ENCODE peak calls at places on chromosomes 13 and 19, in seven cellular contexts. N is GM23248, I is OCI-LY7, H is GM23338, C is PC-9, M is HCT116, E is PC-3. Z is an unnamed sample.
A peak's percentile ranks its signal among the peaks of the same experiment; 100 is the strongest.

GRCh38 chr13:113863511-113864302 is at the start of gene GAS6:
- DNase-seq in E (peak; percentile 39), N (peak; percentile 76), M (no peak), C (peak; percentile 60), H (peak; percentile 48), I (no peak), Z (peak; percentile 69)

GRCh38 chr13:60261432-60262351 is 98.0 kb upstream of the DIAPH3 start:
- DNase-seq in I (no peak), N (no peak), C (no peak), E (no peak), M (no peak), H (peak; percentile 95), Z (no peak)

GRCh38 chr13:98842074-98842473 is 89.6 kb upstream of the SLC15A1 start:
- DNase-seq in H (no peak), E (no peak), M (no peak), C (no peak), I (no peak), N (no peak), Z (peak; percentile 51)

GRCh38 chr13:50170447-50171037 is 155.3 kb downstream of the KCNRG start:
- DNase-seq in C (no peak), N (peak; percentile 35), H (no peak), E (peak; percentile 32), I (no peak), M (no peak), Z (no peak)

GRCh38 chr19:46748325-46749109 is 2.3 kb upstream of the STRN4 start:
- DNase-seq in H (peak; percentile 96), N (peak; percentile 73), M (no peak), C (peak; percentile 64), I (peak; percentile 66), E (peak; percentile 63), Z (peak; percentile 78)

GRCh38 chr13:50174630-50175029 is 159.4 kb downstream of the KCNRG start:
- DNase-seq in H (no peak), I (no peak), N (no peak), M (no peak), E (no peak), C (no peak), Z (no peak)

GRCh38 chr13:40406405-40407138 is 259.9 kb downstream of the FOXO1 start:
- DNase-seq in N (peak; percentile 75), E (peak; percentile 79), H (no peak), C (no peak), M (peak; percentile 26), I (no peak), Z (peak; percentile 50)

GRCh38 chr13:31072041-31072440 is 89.7 kb downstream of the HSPH1 start:
- DNase-seq in I (no peak), H (no peak), C (no peak), N (peak; percentile 60), M (no peak), E (no peak), Z (no peak)

GRCh38 chr19:18433039-18433691 is 4.8 kb downstream of the ISYNA1 start:
- DNase-seq in E (no peak), M (no peak), C (no peak), H (peak; percentile 70), I (peak; percentile 38), N (peak; percentile 20), Z (no peak)

GRCh38 chr19:45640849-45641273 is 1.7 kb upstream of the EML2 start:
- DNase-seq in M (peak; percentile 77), H (peak; percentile 89), N (no peak), I (no peak), E (peak; percentile 23), C (no peak), Z (peak; percentile 31)

GRCh38 chr19:19207637-19208582 is 3.8 kb upstream of the NCAN start:
- DNase-seq in M (no peak), E (no peak), I (no peak), H (no peak), N (no peak), C (no peak), Z (no peak)

GRCh38 chr19:15142313-15142712 is 35.1 kb downstream of the SYDE1 start:
- DNase-seq in N (no peak), E (no peak), M (no peak), C (no peak), H (no peak), I (no peak), Z (no peak)

GRCh38 chr19:9406798-9407352 is 28.5 kb downstream of the ZNF266 start:
- DNase-seq in E (no peak), M (no peak), I (no peak), H (peak; percentile 6), C (peak; percentile 74), N (peak; percentile 95), Z (no peak)

GRCh38 chr13:112741835-112742570 is 52.2 kb downstream of the ATP11A start:
- DNase-seq in I (no peak), N (no peak), H (no peak), M (no peak), C (no peak), E (no peak), Z (no peak)

GRCh38 chr13:111132948-111133347 is 17.8 kb downstream of the ARHGEF7 start:
- DNase-seq in M (no peak), H (no peak), N (no peak), I (no peak), C (no peak), E (no peak), Z (no peak)
- H3K9me2 ChIP-seq in M (no peaks in the 10 kb centered on the region), H (no peaks in the 10 kb centered on the region), N (no peaks in the 10 kb centered on the region), I (no peaks in the 10 kb centered on the region), C (no peaks in the 10 kb centered on the region), E (no peaks in the 10 kb centered on the region), Z (no peaks in the 10 kb centered on the region)

GRCh38 chr13:21834511-21834910 is 163.6 kb downstream of the FGF9 start:
- DNase-seq in C (no peak), H (no peak), I (no peak), E (no peak), M (no peak), N (no peak), Z (no peak)

GRCh38 chr13:21831654-21832324 is 160.9 kb downstream of the FGF9 start:
- DNase-seq in N (no peak), I (no peak), M (no peak), E (no peak), C (no peak), H (no peak), Z (no peak)

GRCh38 chr13:21837288-21837687 is 166.4 kb downstream of the FGF9 start:
- DNase-seq in H (no peak), I (no peak), E (no peak), N (no peak), C (no peak), M (no peak), Z (no peak)

GRCh38 chr13:21837841-21838551 is 167.1 kb downstream of the FGF9 start:
- DNase-seq in N (peak; percentile 54), I (no peak), H (peak; percentile 57), C (no peak), M (no peak), E (no peak), Z (no peak)

GRCh38 chr13:21833921-21834320 is 163.0 kb downstream of the FGF9 start:
- DNase-seq in C (no peak), H (no peak), I (no peak), E (no peak), M (no peak), N (no peak), Z (no peak)
- H3K9me2 ChIP-seq in C (no peaks in the 10 kb centered on the region), H (no peaks in the 10 kb centered on the region), I (no peaks in the 10 kb centered on the region), E (no peaks in the 10 kb centered on the region), M (no peaks in the 10 kb centered on the region), N (no peaks in the 10 kb centered on the region), Z (no peaks in the 10 kb centered on the region)

GRCh38 chr19:30106417-30107095 is 164.5 kb downstream of the URI1 start:
- DNase-seq in N (no peak), C (no peak), E (no peak), H (no peak), I (no peak), M (no peak), Z (no peak)
- H3K9me2 ChIP-seq in N (no peaks in the 10 kb centered on the region), C (no peaks in the 10 kb centered on the region), E (no peaks in the 10 kb centered on the region), H (peaks cover 1% of the 10 kb centered on the region), I (no peaks in the 10 kb centered on the region), M (no peaks in the 10 kb centered on the region), Z (no peaks in the 10 kb centered on the region)

DNA sequence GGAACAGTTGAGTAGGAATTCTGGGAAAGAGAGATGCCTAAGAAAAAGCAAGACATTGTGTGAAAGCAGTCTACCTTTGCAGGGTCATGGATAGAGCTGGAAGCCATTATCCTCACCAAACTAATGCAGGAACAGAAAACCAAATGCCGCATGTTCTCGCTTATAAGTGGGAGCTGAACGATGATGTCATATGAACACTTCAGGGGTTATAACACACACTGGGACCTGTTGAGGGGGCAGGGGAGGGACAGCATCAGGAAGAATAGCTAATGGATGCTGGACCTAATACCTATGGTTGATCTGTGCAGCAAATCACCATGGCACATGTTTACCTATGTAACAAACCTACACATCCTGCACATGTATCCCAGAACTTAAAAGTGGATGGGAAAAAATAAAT is 69.9 kb downstream of the TSC22D1 start:
- DNase-seq in H (no peak), I (no peak), M (no peak), E (no peak), N (no peak), C (no peak), Z (no peak)
- H3K9me2 ChIP-seq in H (no peaks in the 10 kb centered on the region), I (no peaks in the 10 kb centered on the region), M (no peaks in the 10 kb centered on the region), E (no peaks in the 10 kb centered on the region), N (no peaks in the 10 kb centered on the region), C (no peaks in the 10 kb centered on the region), Z (no peaks in the 10 kb centered on the region)